ENCODE peak calls at places on chromosomes 16 and 17, in four cellular contexts. A is T47D, K is uterus, X is EL. B is an unnamed sample.

GRCh38 chr16:19532601-19533000 is 8.9 kb downstream of the CCP110 start:
- DNase-seq in A (no peak), K (no peak), X (no peak), B (no peak)

GRCh38 chr17:4492762-4493561 is 5.7 kb upstream of the SPNS2 start:
- DNase-seq in A (no peak), K (no peak), X (peak), B (peak)

GRCh38 chr17:36602030-36602737 is 801 bp downstream of the MRM1 start:
- DNase-seq in A (no peak), K (peak), X (peak), B (no peak)

GRCh38 chr17:74852237-74853047 is 7.2 kb downstream of the GRIN2C start:
- DNase-seq in A (peak), K (no peak), X (no peak), B (peak)

GRCh38 chr17:17790673-17791464 is 45.9 kb downstream of the SREBF1 start:
- DNase-seq in A (no peak), K (no peak), X (no peak), B (no peak)

GRCh38 chr17:66975614-66976378 is 11.3 kb downstream of the CACNG4 start:
- DNase-seq in A (peak), K (no peak), X (no peak), B (peak)

GRCh38 chr17:35293151-35293837 is 50.4 kb downstream of the SLFN5 start:
- DNase-seq in A (no peak), K (no peak), X (no peak), B (no peak)

GRCh38 chr16:68644303-68644702 is 807 bp upstream of the CDH3 start:
- DNase-seq in A (no peak), K (peak), X (no peak), B (no peak)

GRCh38 chr17:73043686-73044581 is 48.6 kb downstream of the SLC39A11 start:
- DNase-seq in A (no peak), K (no peak), X (peak), B (peak)

GRCh38 chr16:85696761-85697160 is 8.0 kb upstream of the GINS2 start:
- DNase-seq in A (no peak), K (no peak), X (no peak), B (no peak)

GRCh38 chr17:38338535-38338934 is 5.2 kb downstream of the GPR179 start:
- DNase-seq in A (no peak), K (no peak), X (no peak), B (no peak)

GRCh38 chr17:57689254-57689653 is 55.8 kb downstream of the CCDC182 start:
- DNase-seq in A (no peak), K (no peak), X (no peak), B (no peak)

GRCh38 chr17:20073056-20073979 is 64.2 kb downstream of the SPECC1 start:
- DNase-seq in A (no peak), K (peak), X (no peak), B (peak)

GRCh38 chr17:79812969-79813825 is 16.3 kb upstream of the CBX8 start:
- DNase-seq in A (no peak), K (no peak), X (no peak), B (no peak)

GRCh38 chr16:54351171-54351570 is 64.6 kb upstream of the IRX3 start:
- DNase-seq in A (no peak), K (no peak), X (no peak), B (no peak)

GRCh38 chr17:17565471-17566365 is 25.8 kb downstream of the PEMT start:
- DNase-seq in A (no peak), K (no peak), X (no peak), B (no peak)

GRCh38 chr17:55575058-55575606 is 63.9 kb upstream of the SMIM36 start:
- DNase-seq in A (no peak), K (no peak), X (no peak), B (no peak)

GRCh38 chr17:77329741-77330531 is 189.2 kb downstream of the SEC14L1 start:
- DNase-seq in A (no peak), K (no peak), X (no peak), B (peak)

GRCh38 chr17:31394544-31394943 is 3.1 kb downstream of the RAB11FIP4 start:
- DNase-seq in A (peak), K (no peak), X (peak), B (peak)

GRCh38 chr17:13078591-13078990 is 60.8 kb upstream of the ELAC2 start:
- DNase-seq in A (no peak), K (no peak), X (no peak), B (no peak)

GRCh38 chr16:31409433-31409832 is 16.3 kb downstream of the ITGAD start:
- DNase-seq in A (no peak), K (no peak), X (peak), B (peak)

GRCh38 chr17:57165754-57166153 is 80.7 kb downstream of the AKAP1 start:
- DNase-seq in A (no peak), K (no peak), X (no peak), B (no peak)

GRCh38 chr17:49696233-49696761 is 11.5 kb downstream of the SLC35B1 start:
- DNase-seq in A (no peak), K (no peak), X (no peak), B (no peak)

GRCh38 chr17:66715745-66716156 is 119.2 kb upstream of the CACNG5 start:
- DNase-seq in A (peak), K (no peak), X (peak), B (peak)

GRCh38 chr17:44095647-44096496 is 25.3 kb downstream of the G6PC3 start:
- DNase-seq in A (no peak), K (peak), X (peak), B (peak)

GRCh38 chr17:58324409-58325288 is 3.9 kb downstream of the TSPOAP1 start:
- DNase-seq in A (peak), K (no peak), X (peak), B (peak)

GRCh38 chr16:70705056-70705455 is 19.2 kb upstream of the MTSS2 start:
- DNase-seq in A (no peak), K (no peak), X (peak), B (no peak)

GRCh38 chr17:33210240-33210639 is 82.9 kb downstream of the ASIC2 start:
- DNase-seq in A (no peak), K (no peak), X (no peak), B (no peak)

GRCh38 chr16:88691129-88691813 is 5.0 kb upstream of the SNAI3 start:
- DNase-seq in A (no peak), K (no peak), X (no peak), B (no peak)

GRCh38 chr17:46737331-46737730 is 81.2 kb downstream of the WNT3 start:
- DNase-seq in A (no peak), K (no peak), X (no peak), B (no peak)

GRCh38 chr17:38429476-38430100 is 1.3 kb downstream of the ARHGAP23 start:
- DNase-seq in A (peak), K (no peak), X (no peak), B (no peak)

GRCh38 chr17:63694229-63694973 is 5.5 kb downstream of the LIMD2 start:
- DNase-seq in A (no peak), K (no peak), X (no peak), B (peak)

B was measured in Daoy.